ENCODE peak calls at places on chromosomes 11 and 22, in four cellular contexts. T, L, Z and X are unnamed samples.

GRCh38 chr11:118565062-118565461 is 669 bp downstream of the IFT46 start:
- DNase-seq in T (peak), L (no peak), Z (no peak), X (no peak)

GRCh38 chr11:79783833-79784232 is 343.0 kb upstream of the TENM4 start:
- DNase-seq in T (no peak), L (no peak), Z (no peak), X (no peak)

GRCh38 chr22:41917906-41918791 is 3.3 kb upstream of the SHISA8 start:
- DNase-seq in T (peak), L (no peak), Z (peak), X (peak)

GRCh38 chr22:30324008-30324730 is 2.6 kb downstream of the TBC1D10A start:
- DNase-seq in T (no peak), L (no peak), Z (peak), X (no peak)

GRCh38 chr11:26319906-26320305 is 12.0 kb upstream of the ANO3 start:
- DNase-seq in T (no peak), L (no peak), Z (no peak), X (no peak)

GRCh38 chr11:112229746-112230433 is 3.7 kb downstream of the PTS start:
- DNase-seq in T (no peak), L (no peak), Z (peak), X (no peak)

GRCh38 chr22:47292546-47293320 is 530.3 kb downstream of the TBC1D22A start:
- DNase-seq in T (no peak), L (no peak), Z (no peak), X (no peak)

GRCh38 chr11:11280826-11281225 is 72.2 kb downstream of the CSNK2A3 start:
- DNase-seq in T (no peak), L (peak), Z (no peak), X (no peak)

GRCh38 chr22:36184433-36185035 is 17.1 kb downstream of the APOL4 start:
- DNase-seq in T (no peak), L (no peak), Z (no peak), X (peak)

GRCh38 chr11:44955019-44955738 is 4.5 kb upstream of the TP53I11 start:
- DNase-seq in T (peak), L (no peak), Z (peak), X (peak)

GRCh38 chr22:17891427-17892167 is 117.3 kb upstream of the BID start:
- DNase-seq in T (peak), L (no peak), Z (no peak), X (no peak)

DNA sequence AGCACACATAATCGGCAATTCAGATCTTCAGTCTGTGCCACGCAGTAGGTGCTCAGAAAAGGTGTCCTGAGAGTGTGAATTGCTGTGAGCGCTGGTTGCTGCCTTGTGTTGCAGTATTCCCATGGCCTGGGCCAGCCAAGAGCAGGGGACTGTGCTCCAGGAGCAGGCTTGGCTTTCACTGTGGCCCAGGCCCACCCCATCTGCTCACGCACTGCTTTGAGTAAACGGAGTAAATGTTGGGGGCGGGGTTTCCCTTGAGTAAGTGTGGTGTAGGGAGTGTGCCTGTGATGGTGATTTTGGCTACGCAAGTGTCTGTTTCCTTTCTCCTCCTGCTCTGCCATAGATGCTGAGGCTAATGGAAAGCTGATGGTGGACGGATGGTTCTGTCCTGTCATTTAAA is 2.3 kb downstream of the CTTN start:
- DNase-seq in T (no peak), L (no peak), Z (no peak), X (no peak)
- TF ChIP-seq POLR2A in T (no peak), L (no peak), Z (no peak), X (no peak)

DNA sequence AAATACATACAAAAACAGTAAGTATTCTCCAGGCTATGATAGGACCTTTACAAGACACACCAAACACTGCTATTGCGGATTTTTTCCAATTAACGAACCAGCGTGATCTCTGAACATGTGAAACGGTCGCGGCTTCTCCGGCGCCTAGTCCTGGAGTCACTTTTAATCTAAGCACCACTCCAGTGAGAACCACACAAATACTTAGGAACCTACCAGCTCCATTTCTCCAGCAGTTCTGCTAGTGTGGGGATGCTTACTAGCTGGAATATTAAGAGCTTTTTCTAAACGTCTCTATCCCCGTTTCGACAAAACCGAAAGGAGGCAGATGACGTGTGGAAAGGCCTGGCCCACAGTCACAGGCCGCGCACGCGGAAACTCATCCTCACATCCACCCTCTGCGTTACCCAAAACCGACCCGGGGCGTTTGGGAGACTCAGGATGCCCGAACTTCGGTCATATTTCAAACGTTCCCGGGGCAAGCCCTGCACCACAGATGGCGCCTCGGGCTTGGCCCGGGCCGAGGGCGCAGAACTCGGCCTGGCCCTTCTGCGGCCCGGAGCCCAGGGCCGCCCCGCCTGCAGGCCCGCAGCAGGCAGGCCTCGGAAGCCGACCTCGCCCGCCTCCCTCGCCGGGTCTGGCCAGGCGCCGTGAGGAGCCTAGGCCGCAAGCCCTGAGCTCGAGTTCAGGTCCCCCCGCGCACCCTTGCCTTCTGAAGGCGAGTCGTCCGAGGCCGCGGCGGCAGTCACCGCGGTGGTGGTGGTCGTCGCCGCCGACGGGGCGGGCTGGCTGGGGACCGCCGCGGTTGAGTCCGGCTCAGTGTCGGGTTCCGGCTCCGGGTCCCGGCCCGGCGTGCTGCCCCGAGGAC is 546 bp downstream of the FNBP4 start:
- DNase-seq in T (peak), L (peak), Z (peak), X (peak)
- TF ChIP-seq POLR2A in T (no peak), L (no peak), Z (no peak), X (no peak)

GRCh38 chr11:47448566-47449427 is at the start of gene RAPSN:
- DNase-seq in T (peak), L (peak), Z (no peak), X (peak)
- TF ChIP-seq POLR2A in T (no peak), L (no peak), Z (no peak), X (no peak)

DNA sequence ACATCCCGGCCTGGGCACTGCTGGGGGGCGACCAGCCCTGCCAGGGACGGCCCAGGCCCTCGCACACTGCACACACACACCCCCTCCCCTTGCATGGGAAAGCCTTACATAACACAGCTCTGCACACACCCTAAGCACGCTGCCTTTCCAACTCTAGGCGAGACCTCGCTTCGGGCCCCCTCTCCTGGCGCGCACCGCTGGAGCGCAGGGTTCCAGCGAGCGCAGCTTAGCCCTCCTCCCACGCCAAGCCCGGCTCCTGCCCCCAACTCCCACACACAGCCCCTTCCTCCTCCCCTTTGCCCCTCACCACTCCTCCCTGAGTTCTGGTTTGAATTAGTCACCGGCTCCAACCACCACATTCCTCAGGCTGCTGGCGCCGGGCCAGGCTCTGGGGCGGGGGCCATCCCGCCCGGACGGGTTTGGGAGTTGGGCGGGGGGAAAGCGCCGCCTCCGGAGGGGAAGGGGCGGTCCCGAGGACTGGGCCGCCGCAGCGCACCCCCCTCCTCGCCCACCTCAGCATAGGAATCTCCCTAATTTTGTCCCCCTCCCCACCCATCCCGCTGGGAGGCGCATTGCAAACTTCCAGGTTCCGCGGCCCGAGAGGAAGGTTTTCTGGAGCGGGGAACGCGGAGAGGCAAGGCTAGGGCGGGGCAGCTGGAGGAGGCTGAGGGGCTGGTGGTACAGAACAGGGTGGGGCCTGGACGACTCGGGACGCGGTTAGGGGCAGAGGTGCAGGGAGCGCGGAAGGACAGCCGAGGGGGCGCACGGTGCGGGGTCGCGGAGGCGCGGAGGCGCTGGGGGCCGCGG is 966 bp downstream of the AHNAK start:
- DNase-seq in T (peak), L (peak), Z (peak), X (peak)
- TF ChIP-seq POLR2A in T (no peak), L (peak), Z (no peak), X (no peak)

DNA sequence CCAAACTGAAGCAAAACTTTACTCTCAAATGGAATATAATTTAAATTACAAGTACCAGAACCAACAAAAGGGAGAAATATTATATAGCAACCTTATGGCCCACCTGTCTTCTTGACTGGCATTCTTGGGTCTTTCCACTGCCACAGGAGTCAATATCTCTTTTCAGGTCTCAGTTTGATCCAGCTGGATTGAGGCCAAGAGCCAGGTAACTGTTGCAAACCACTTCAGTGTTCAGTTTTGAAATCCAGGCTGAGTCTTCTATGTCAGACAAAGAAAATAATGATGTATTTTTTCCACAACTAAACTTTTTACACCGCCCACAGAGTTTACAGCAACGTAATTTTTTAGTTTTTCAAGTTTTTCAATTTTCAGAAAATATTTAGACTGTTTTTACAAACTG is 648 bp downstream of the DLG2 start:
- DNase-seq in T (no peak), L (no peak), Z (no peak), X (no peak)
- TF ChIP-seq POLR2A in T (no peak), L (no peak), Z (no peak), X (no peak)

DNA sequence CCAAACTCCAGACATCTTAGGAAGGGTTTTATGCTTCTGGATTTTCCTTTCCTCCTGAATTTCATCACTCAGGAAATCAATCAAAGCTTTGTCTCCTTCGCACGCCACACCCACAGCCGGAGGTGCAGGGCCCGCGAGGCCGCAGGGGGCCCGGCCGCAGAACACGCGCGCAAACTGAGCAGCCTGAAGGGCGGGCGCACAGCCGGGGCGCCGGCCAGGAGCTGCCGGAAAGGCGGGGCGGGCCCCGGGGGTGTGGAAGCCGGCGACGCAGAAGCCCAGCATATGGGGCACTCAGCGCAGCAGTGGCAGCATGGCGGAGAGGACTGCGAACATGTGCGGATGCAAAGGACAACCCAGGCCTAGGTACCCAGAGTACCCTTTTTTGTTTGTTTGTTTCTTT is 33.1 kb upstream of the SPTBN2 start:
- DNase-seq in T (no peak), L (peak), Z (no peak), X (no peak)
- TF ChIP-seq POLR2A in T (no peak), L (no peak), Z (no peak), X (no peak)

DNA sequence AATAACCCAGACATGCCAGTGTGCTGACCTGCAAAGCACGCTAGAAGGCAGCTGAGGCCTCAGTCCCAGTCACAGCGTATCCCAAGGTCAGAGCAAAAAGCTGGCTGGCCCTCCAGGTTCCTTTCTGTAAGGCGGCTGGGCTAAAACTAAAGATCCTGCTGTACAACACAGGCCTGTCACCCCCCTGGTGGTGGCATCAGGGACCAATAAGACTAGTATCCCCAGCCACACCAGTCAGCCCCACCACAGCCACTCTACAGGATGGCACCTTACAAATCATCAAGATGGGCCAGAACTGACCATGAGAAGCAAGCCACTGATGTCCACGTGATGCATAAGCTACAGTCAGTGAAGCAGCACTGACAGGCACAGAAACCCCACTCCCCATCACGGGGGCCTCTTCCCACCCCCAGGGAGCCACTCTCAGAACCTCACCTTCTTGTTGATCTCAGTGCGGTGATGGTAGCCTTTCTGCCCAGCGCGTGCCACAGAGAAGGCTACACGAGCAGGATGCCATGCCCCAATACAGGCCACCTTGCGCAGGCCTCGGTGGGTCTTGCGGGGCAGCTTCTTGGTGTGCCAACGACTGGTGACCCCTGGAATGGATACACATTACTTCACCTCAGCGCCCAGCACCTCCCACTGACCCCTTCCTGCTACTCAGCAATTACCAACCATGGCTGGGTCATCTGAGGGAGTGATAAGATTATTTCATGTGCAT is 5.0 kb downstream of the RPL3 start:
- DNase-seq in T (no peak), L (no peak), Z (no peak), X (peak)
- TF ChIP-seq POLR2A in T (no peak), L (no peak), Z (peak), X (no peak)